ENCODE peak calls at places on chromosome 2, in ten cellular contexts. One of them, this sample, is unnamed.
A peak's percentile ranks its signal among the peaks of the same experiment; 100 is the strongest.

GRCh38 chr2:43448822-43449110 is 147.1 kb downstream of the THADA start:
- DNase-seq in globus pallidus: no peak
- DNase-seq in neural progenitor cell: peak; percentile 30
- DNase-seq in left cardiac atrium: no peak
- DNase-seq in uterus: no peak
- DNase-seq in effector memory CD8-positive, alpha-beta T cell: no peak
- DNase-seq in activated T-cell treated with anti-CD3 and anti-CD28 coated beads for 1 hour: no peak
- DNase-seq in epithelial cell of prostate: no peak
- DNase-seq in IMR-90: no peak
- DNase-seq in transverse colon: no peak
- DNase-seq in this sample: no peak

GRCh38 chr2:233990261-233990798 is 60.2 kb upstream of the SPP2 start:
- DNase-seq in globus pallidus: no peak
- DNase-seq in neural progenitor cell: no peak
- DNase-seq in left cardiac atrium: no peak
- DNase-seq in uterus: no peak
- DNase-seq in effector memory CD8-positive, alpha-beta T cell: peak; percentile 71
- DNase-seq in activated T-cell treated with anti-CD3 and anti-CD28 coated beads for 1 hour: peak; percentile 27
- DNase-seq in epithelial cell of prostate: no peak
- DNase-seq in IMR-90: no peak
- DNase-seq in transverse colon: peak; percentile 59
- DNase-seq in this sample: no peak

GRCh38 chr2:125240870-125241269 is 1215.8 kb downstream of the CNTNAP5 start:
- DNase-seq in globus pallidus: no peak
- DNase-seq in neural progenitor cell: no peak
- DNase-seq in left cardiac atrium: no peak
- DNase-seq in uterus: no peak
- DNase-seq in effector memory CD8-positive, alpha-beta T cell: no peak
- DNase-seq in activated T-cell treated with anti-CD3 and anti-CD28 coated beads for 1 hour: no peak
- DNase-seq in epithelial cell of prostate: no peak
- DNase-seq in IMR-90: no peak
- DNase-seq in transverse colon: no peak
- DNase-seq in this sample: no peak

GRCh38 chr2:38875227-38875575 is 533 bp downstream of the DHX57 start:
- DNase-seq in globus pallidus: no peak
- DNase-seq in neural progenitor cell: no peak
- DNase-seq in left cardiac atrium: no peak
- DNase-seq in uterus: no peak
- DNase-seq in effector memory CD8-positive, alpha-beta T cell: no peak
- DNase-seq in activated T-cell treated with anti-CD3 and anti-CD28 coated beads for 1 hour: no peak
- DNase-seq in epithelial cell of prostate: no peak
- DNase-seq in IMR-90: peak; percentile 1
- DNase-seq in transverse colon: no peak
- DNase-seq in this sample: no peak

GRCh38 chr2:218961651-218962570 is 2.4 kb downstream of the CDK5R2 start:
- DNase-seq in globus pallidus: no peak
- DNase-seq in neural progenitor cell: peak; percentile 75
- DNase-seq in left cardiac atrium: no peak
- DNase-seq in uterus: no peak
- DNase-seq in effector memory CD8-positive, alpha-beta T cell: no peak
- DNase-seq in activated T-cell treated with anti-CD3 and anti-CD28 coated beads for 1 hour: no peak
- DNase-seq in epithelial cell of prostate: no peak
- DNase-seq in IMR-90: no peak
- DNase-seq in transverse colon: no peak
- DNase-seq in this sample: no peak

GRCh38 chr2:190982263-190983034 is 31.5 kb downstream of the STAT1 start:
- DNase-seq in globus pallidus: no peak
- DNase-seq in neural progenitor cell: no peak
- DNase-seq in left cardiac atrium: no peak
- DNase-seq in uterus: no peak
- DNase-seq in effector memory CD8-positive, alpha-beta T cell: no peak
- DNase-seq in activated T-cell treated with anti-CD3 and anti-CD28 coated beads for 1 hour: no peak
- DNase-seq in epithelial cell of prostate: no peak
- DNase-seq in IMR-90: no peak
- DNase-seq in transverse colon: no peak
- DNase-seq in this sample: no peak

GRCh38 chr2:134727385-134727784 is 8.6 kb upstream of the TMEM163 start:
- DNase-seq in globus pallidus: no peak
- DNase-seq in neural progenitor cell: no peak
- DNase-seq in left cardiac atrium: no peak
- DNase-seq in uterus: no peak
- DNase-seq in effector memory CD8-positive, alpha-beta T cell: no peak
- DNase-seq in activated T-cell treated with anti-CD3 and anti-CD28 coated beads for 1 hour: no peak
- DNase-seq in epithelial cell of prostate: no peak
- DNase-seq in IMR-90: no peak
- DNase-seq in transverse colon: no peak
- DNase-seq in this sample: no peak

GRCh38 chr2:215417400-215417951 is 18.4 kb downstream of the FN1 start:
- DNase-seq in globus pallidus: no peak
- DNase-seq in neural progenitor cell: no peak
- DNase-seq in left cardiac atrium: no peak
- DNase-seq in uterus: no peak
- DNase-seq in effector memory CD8-positive, alpha-beta T cell: no peak
- DNase-seq in activated T-cell treated with anti-CD3 and anti-CD28 coated beads for 1 hour: no peak
- DNase-seq in epithelial cell of prostate: no peak
- DNase-seq in IMR-90: no peak
- DNase-seq in transverse colon: no peak
- DNase-seq in this sample: no peak

GRCh38 chr2:186503827-186504606 is 18.0 kb downstream of the ZC3H15 start:
- DNase-seq in globus pallidus: peak; percentile 30
- DNase-seq in neural progenitor cell: peak; percentile 13
- DNase-seq in left cardiac atrium: no peak
- DNase-seq in uterus: no peak
- DNase-seq in effector memory CD8-positive, alpha-beta T cell: no peak
- DNase-seq in activated T-cell treated with anti-CD3 and anti-CD28 coated beads for 1 hour: no peak
- DNase-seq in epithelial cell of prostate: no peak
- DNase-seq in IMR-90: peak; percentile 37
- DNase-seq in transverse colon: no peak
- DNase-seq in this sample: no peak

GRCh38 chr2:71922501-71923142 is 225.0 kb downstream of the CYP26B1 start:
- DNase-seq in globus pallidus: no peak
- DNase-seq in neural progenitor cell: no peak
- DNase-seq in left cardiac atrium: peak; percentile 6
- DNase-seq in uterus: no peak
- DNase-seq in effector memory CD8-positive, alpha-beta T cell: no peak
- DNase-seq in activated T-cell treated with anti-CD3 and anti-CD28 coated beads for 1 hour: no peak
- DNase-seq in epithelial cell of prostate: no peak
- DNase-seq in IMR-90: no peak
- DNase-seq in transverse colon: no peak
- DNase-seq in this sample: no peak

This sample was measured in cerebellar nuclear complex.